ENCODE peak calls at places on chromosomes 4 and X, in four cellular contexts. D is HFF-Myc, P is amniotic stem cell, E is IMR-90. I is an unnamed sample.
A peak's percentile ranks its signal among the peaks of the same experiment; 100 is the strongest.

GRCh38 chrX:131675596-131676194 is 131.8 kb downstream of the OR13H1 start:
- DNase-seq in D (no peak), P (no peak), E (peak; percentile 1), I (no peak)

GRCh38 chrX:97367149-97367548 is 483.4 kb downstream of the RPA4 start:
- DNase-seq in D (no peak), P (no peak), E (peak; percentile 67), I (peak; percentile 1)

GRCh38 chrX:140091276-140091886 is 126.1 kb upstream of the CXorf66 start:
- DNase-seq in D (no peak), P (no peak), E (no peak), I (no peak)

GRCh38 chr4:55116450-55116849 is 8.9 kb downstream of the KDR start:
- DNase-seq in D (no peak), P (no peak), E (no peak), I (no peak)

GRCh38 chrX:39309018-39309620 is 507.9 kb downstream of the MID1IP1 start:
- DNase-seq in D (peak; percentile 3), P (no peak), E (no peak), I (no peak)

GRCh38 chrX:17584248-17584681 is 153.0 kb upstream of the SCML1 start:
- DNase-seq in D (no peak), P (peak; percentile 43), E (peak; percentile 60), I (no peak)

GRCh38 chr4:75248770-75249467 is 265.3 kb downstream of the RCHY1 start:
- DNase-seq in D (no peak), P (no peak), E (no peak), I (no peak)

GRCh38 chrX:40237745-40238178 is 140.0 kb upstream of the BCOR start:
- DNase-seq in D (no peak), P (no peak), E (no peak), I (no peak)

GRCh38 chrX:110600745-110601310 is 194.8 kb downstream of the CHRDL1 start:
- DNase-seq in D (peak; percentile 37), P (no peak), E (no peak), I (peak; percentile 12)

GRCh38 chrX:118694628-118695027 is 32.8 kb upstream of the IL13RA1 start:
- DNase-seq in D (no peak), P (no peak), E (no peak), I (peak; percentile 11)

GRCh38 chr4:15656038-15656470 is 897 bp upstream of the FBXL5 start:
- DNase-seq in D (no peak), P (no peak), E (no peak), I (no peak)

GRCh38 chr4:172042714-172043114 is 229.5 kb downstream of the GALNTL6 start:
- DNase-seq in D (peak; percentile 2), P (no peak), E (no peak), I (no peak)

GRCh38 chr4:154329268-154329858 is 162.2 kb downstream of the DCHS2 start:
- DNase-seq in D (no peak), P (no peak), E (peak; percentile 10), I (no peak)

GRCh38 chrX:6729581-6729980 is 194.7 kb upstream of the VCX3A start:
- DNase-seq in D (no peak), P (no peak), E (no peak), I (no peak)

GRCh38 chr4:122826596-122827257 is at the start of gene FGF2:
- DNase-seq in D (no peak), P (peak; percentile 61), E (peak; percentile 60), I (no peak)

GRCh38 chrX:68894513-68895338 is 65.9 kb downstream of the EFNB1 start:
- DNase-seq in D (no peak), P (no peak), E (peak; percentile 18), I (no peak)

GRCh38 chrX:87409113-87409841 is 108.3 kb upstream of the KLHL4 start:
- DNase-seq in D (no peak), P (no peak), E (peak; percentile 24), I (no peak)

GRCh38 chr4:164753873-164754488 is at the start of gene SMIM31:
- DNase-seq in D (no peak), P (no peak), E (no peak), I (no peak)

GRCh38 chr4:11232004-11232403 is 196.7 kb downstream of the HS3ST1 start:
- DNase-seq in D (no peak), P (no peak), E (no peak), I (no peak)

GRCh38 chrX:103157511-103158316 is 57.2 kb upstream of the BEX4 start:
- DNase-seq in D (no peak), P (peak; percentile 3), E (peak; percentile 27), I (no peak)

GRCh38 chr4:158996669-158997074 is 106.2 kb upstream of the RAPGEF2 start:
- DNase-seq in D (peak; percentile 91), P (peak; percentile 83), E (peak; percentile 97), I (peak; percentile 95)

GRCh38 chr4:29046716-29047115 is 1673.5 kb upstream of the PCDH7 start:
- DNase-seq in D (no peak), P (no peak), E (peak; percentile 93), I (no peak)

GRCh38 chr4:5611656-5612187 is 96.6 kb downstream of the EVC2 start:
- DNase-seq in D (no peak), P (no peak), E (peak; percentile 35), I (no peak)

GRCh38 chr4:106149026-106149425 is 167.0 kb downstream of the TBCK start:
- DNase-seq in D (no peak), P (no peak), E (no peak), I (no peak)

GRCh38 chr4:148344382-148344781 is 97.8 kb downstream of the NR3C2 start:
- DNase-seq in D (no peak), P (no peak), E (no peak), I (no peak)

GRCh38 chrX:9611436-9612145 is 146.7 kb downstream of the TBL1X start:
- DNase-seq in D (peak; percentile 50), P (no peak), E (no peak), I (no peak)

GRCh38 chrX:49230500-49231232 is 2.5 kb downstream of the CACNA1F start:
- DNase-seq in D (no peak), P (no peak), E (no peak), I (no peak)

GRCh38 chrX:48835524-48836329 is at the start of gene PCSK1N:
- DNase-seq in D (no peak), P (no peak), E (no peak), I (no peak)

GRCh38 chr4:128916832-128917231 is 107.3 kb downstream of the JADE1 start:
- DNase-seq in D (no peak), P (no peak), E (no peak), I (no peak)

GRCh38 chr4:87152310-87153061 is 67.9 kb downstream of the KLHL8 start:
- DNase-seq in D (no peak), P (no peak), E (no peak), I (no peak)

GRCh38 chrX:8688776-8689175 is 43.2 kb downstream of the ANOS1 start:
- DNase-seq in D (no peak), P (no peak), E (no peak), I (no peak)

GRCh38 chr4:72077346-72077745 is 45.5 kb downstream of the NPFFR2 start:
- DNase-seq in D (no peak), P (no peak), E (no peak), I (no peak)

GRCh38 chrX:150051096-150051495 is 112.8 kb upstream of the EOLA2 start:
- DNase-seq in D (no peak), P (no peak), E (no peak), I (no peak)

GRCh38 chr4:127482049-127482448 is 150.7 kb upstream of the INTU start:
- DNase-seq in D (no peak), P (no peak), E (no peak), I (no peak)

GRCh38 chr4:125303058-125303457 is 11.7 kb upstream of the FAT4 start:
- DNase-seq in D (no peak), P (peak; percentile 8), E (peak; percentile 77), I (no peak)

GRCh38 chr4:142355417-142355930 is 490.6 kb downstream of the INPP4B start:
- DNase-seq in D (no peak), P (no peak), E (no peak), I (no peak)

GRCh38 chr4:20984011-20984836 is 284.0 kb downstream of the PACRGL start:
- DNase-seq in D (no peak), P (no peak), E (no peak), I (no peak)